ENCODE peak calls at places on chromosomes 13 and 19, in ten cellular contexts. One of them, this sample, is unnamed. For H3K27me3 and H3K9me3, the result is how much of the 10 kb centered on the place peaks cover.

GRCh38 chr13:105410602-105411001 is 1124.9 kb downstream of the EFNB2 start:
- DNase-seq in gastrocnemius medialis: no peak
- DNase-seq in tibial nerve: peak
- DNase-seq in fibroblast of lung: no peak
- DNase-seq in vagina: no peak
- DNase-seq in AG04450: no peak
- DNase-seq in BE2C: peak
- DNase-seq in stomach: peak
- DNase-seq in psoas muscle: peak
- DNase-seq in breast epithelium: peak
- DNase-seq in this sample: peak

GRCh38 chr19:7238091-7238490 is 56.1 kb downstream of the INSR start:
- DNase-seq in stomach: no peak
- DNase-seq in AG04450: no peak
- DNase-seq in gastrocnemius medialis: no peak
- DNase-seq in BE2C: no peak
- DNase-seq in vagina: no peak
- DNase-seq in psoas muscle: no peak
- DNase-seq in breast epithelium: no peak
- DNase-seq in tibial nerve: no peak
- DNase-seq in fibroblast of lung: no peak
- DNase-seq in this sample: no peak

GRCh38 chr19:1756264-1756663 is 3.0 kb downstream of the ONECUT3 start:
- DNase-seq in vagina: no peak
- DNase-seq in AG04450: no peak
- DNase-seq in BE2C: no peak
- DNase-seq in gastrocnemius medialis: no peak
- DNase-seq in psoas muscle: no peak
- DNase-seq in breast epithelium: no peak
- DNase-seq in stomach: no peak
- DNase-seq in tibial nerve: no peak
- DNase-seq in fibroblast of lung: no peak
- DNase-seq in this sample: no peak

GRCh38 chr13:93922063-93922462 is 557.4 kb downstream of the DCT start:
- DNase-seq in AG04450: no peak
- DNase-seq in vagina: no peak
- DNase-seq in psoas muscle: no peak
- DNase-seq in fibroblast of lung: no peak
- DNase-seq in breast epithelium: no peak
- DNase-seq in gastrocnemius medialis: no peak
- DNase-seq in BE2C: no peak
- DNase-seq in stomach: no peak
- DNase-seq in tibial nerve: no peak
- DNase-seq in this sample: no peak

GRCh38 chr13:23979361-23980159 is 82.3 kb upstream of the C1QTNF9B start:
- DNase-seq in gastrocnemius medialis: no peak
- DNase-seq in breast epithelium: peak
- DNase-seq in tibial nerve: peak
- DNase-seq in vagina: no peak
- DNase-seq in stomach: peak
- DNase-seq in BE2C: peak
- DNase-seq in fibroblast of lung: peak
- DNase-seq in AG04450: peak
- DNase-seq in psoas muscle: peak
- DNase-seq in this sample: peak

GRCh38 chr19:13033819-13034611 is 38.7 kb downstream of the NFIX start:
- DNase-seq in vagina: no peak
- DNase-seq in psoas muscle: peak
- DNase-seq in fibroblast of lung: peak
- DNase-seq in breast epithelium: peak
- DNase-seq in stomach: peak
- DNase-seq in gastrocnemius medialis: peak
- DNase-seq in AG04450: no peak
- DNase-seq in BE2C: peak
- DNase-seq in tibial nerve: peak
- DNase-seq in this sample: peak

GRCh38 chr19:48443262-48443661 is 2.5 kb upstream of the GRWD1 start:
- DNase-seq in gastrocnemius medialis: no peak
- DNase-seq in vagina: no peak
- DNase-seq in breast epithelium: no peak
- DNase-seq in stomach: peak
- DNase-seq in psoas muscle: no peak
- DNase-seq in fibroblast of lung: no peak
- DNase-seq in AG04450: no peak
- DNase-seq in tibial nerve: no peak
- DNase-seq in BE2C: no peak
- DNase-seq in this sample: no peak

GRCh38 chr19:49125025-49125731 is 5.8 kb downstream of the PPFIA3 start:
- DNase-seq in tibial nerve: no peak
- DNase-seq in psoas muscle: no peak
- DNase-seq in fibroblast of lung: no peak
- DNase-seq in AG04450: no peak
- DNase-seq in gastrocnemius medialis: no peak
- DNase-seq in BE2C: no peak
- DNase-seq in vagina: no peak
- DNase-seq in breast epithelium: no peak
- DNase-seq in stomach: no peak
- DNase-seq in this sample: peak

GRCh38 chr19:18282788-18283141 is 1.3 kb upstream of the JUND start:
- DNase-seq in AG04450: no peak
- DNase-seq in tibial nerve: no peak
- DNase-seq in gastrocnemius medialis: no peak
- DNase-seq in breast epithelium: no peak
- DNase-seq in psoas muscle: no peak
- DNase-seq in fibroblast of lung: no peak
- DNase-seq in vagina: no peak
- DNase-seq in BE2C: no peak
- DNase-seq in stomach: no peak
- DNase-seq in this sample: no peak

GRCh38 chr13:44303681-44304432 is 69.8 kb upstream of the SERP2 start:
- DNase-seq in vagina: peak
- DNase-seq in gastrocnemius medialis: peak
- DNase-seq in psoas muscle: peak
- DNase-seq in AG04450: no peak
- DNase-seq in breast epithelium: no peak
- DNase-seq in stomach: peak
- DNase-seq in BE2C: peak
- DNase-seq in fibroblast of lung: no peak
- DNase-seq in tibial nerve: no peak
- DNase-seq in this sample: peak

GRCh38 chr19:32646556-32646955 is 28.4 kb downstream of the ANKRD27 start:
- DNase-seq in BE2C: no peak
- DNase-seq in psoas muscle: no peak
- DNase-seq in breast epithelium: no peak
- DNase-seq in fibroblast of lung: no peak
- DNase-seq in tibial nerve: no peak
- DNase-seq in stomach: no peak
- DNase-seq in gastrocnemius medialis: no peak
- DNase-seq in AG04450: no peak
- DNase-seq in vagina: no peak
- DNase-seq in this sample: no peak

GRCh38 chr13:93004919-93005318 is 221.7 kb upstream of the GPC6 start:
- DNase-seq in gastrocnemius medialis: no peak
- DNase-seq in AG04450: no peak
- DNase-seq in psoas muscle: no peak
- DNase-seq in fibroblast of lung: peak
- DNase-seq in vagina: no peak
- DNase-seq in stomach: no peak
- DNase-seq in tibial nerve: no peak
- DNase-seq in breast epithelium: no peak
- DNase-seq in BE2C: peak
- DNase-seq in this sample: no peak

GRCh38 chr13:98274921-98275487 is 97.9 kb upstream of the RNF113B start:
- DNase-seq in BE2C: no peak
- DNase-seq in breast epithelium: no peak
- DNase-seq in vagina: no peak
- DNase-seq in psoas muscle: no peak
- DNase-seq in gastrocnemius medialis: no peak
- DNase-seq in stomach: no peak
- DNase-seq in tibial nerve: no peak
- DNase-seq in AG04450: peak
- DNase-seq in fibroblast of lung: peak
- DNase-seq in this sample: no peak

GRCh38 chr19:42419309-42419708 is 7.9 kb downstream of the LIPE start:
- DNase-seq in gastrocnemius medialis: no peak
- DNase-seq in AG04450: no peak
- DNase-seq in BE2C: no peak
- DNase-seq in stomach: no peak
- DNase-seq in vagina: no peak
- DNase-seq in psoas muscle: peak
- DNase-seq in tibial nerve: no peak
- DNase-seq in breast epithelium: no peak
- DNase-seq in fibroblast of lung: no peak
- DNase-seq in this sample: peak

GRCh38 chr19:42421101-42421500 is 6.1 kb downstream of the LIPE start:
- DNase-seq in gastrocnemius medialis: no peak
- DNase-seq in psoas muscle: no peak
- DNase-seq in vagina: no peak
- DNase-seq in stomach: no peak
- DNase-seq in BE2C: no peak
- DNase-seq in tibial nerve: no peak
- DNase-seq in fibroblast of lung: no peak
- DNase-seq in AG04450: no peak
- DNase-seq in breast epithelium: no peak
- DNase-seq in this sample: no peak

GRCh38 chr19:42422092-42422575 is 5.1 kb downstream of the LIPE start:
- DNase-seq in psoas muscle: no peak
- DNase-seq in AG04450: no peak
- DNase-seq in stomach: no peak
- DNase-seq in fibroblast of lung: no peak
- DNase-seq in vagina: no peak
- DNase-seq in breast epithelium: no peak
- DNase-seq in tibial nerve: no peak
- DNase-seq in BE2C: no peak
- DNase-seq in gastrocnemius medialis: no peak
- DNase-seq in this sample: peak

GRCh38 chr19:42421591-42422031 is 5.6 kb downstream of the LIPE start:
- DNase-seq in BE2C: no peak
- DNase-seq in tibial nerve: no peak
- DNase-seq in vagina: no peak
- DNase-seq in fibroblast of lung: no peak
- DNase-seq in breast epithelium: no peak
- DNase-seq in psoas muscle: no peak
- DNase-seq in stomach: peak
- DNase-seq in gastrocnemius medialis: no peak
- DNase-seq in AG04450: no peak
- DNase-seq in this sample: peak

DNA sequence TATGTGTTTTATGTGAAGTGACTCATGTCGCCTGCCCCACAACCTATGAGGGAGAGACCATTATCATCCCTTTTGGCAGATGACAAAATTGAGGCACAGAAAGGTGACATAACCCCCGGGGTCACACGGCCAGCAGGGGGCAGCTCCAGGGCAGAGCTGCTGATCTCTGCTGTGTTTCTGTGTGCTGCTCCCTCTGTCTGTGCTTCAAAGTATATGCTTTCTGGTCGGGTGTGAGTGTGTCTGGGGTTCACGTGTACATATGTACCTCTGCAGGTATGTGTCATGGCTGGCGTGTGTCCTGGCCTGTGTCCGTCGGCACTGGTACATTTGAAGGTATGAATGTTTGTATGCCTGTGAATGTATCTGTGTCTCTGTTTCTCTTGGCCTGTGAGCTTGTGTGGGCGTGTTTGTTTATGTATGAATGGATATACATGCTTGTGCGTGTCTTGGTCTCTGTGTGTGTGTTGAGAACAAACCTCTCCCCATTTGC is 7.1 kb downstream of the LIPE start:
- DNase-seq in gastrocnemius medialis: no peak
- DNase-seq in vagina: no peak
- DNase-seq in breast epithelium: no peak
- DNase-seq in stomach: peak
- DNase-seq in BE2C: no peak
- DNase-seq in tibial nerve: no peak
- DNase-seq in AG04450: no peak
- DNase-seq in psoas muscle: no peak
- DNase-seq in fibroblast of lung: peak
- DNase-seq in this sample: no peak
- TF ChIP-seq CTCF in gastrocnemius medialis: no peak
- TF ChIP-seq CTCF in vagina: no peak
- TF ChIP-seq CTCF in breast epithelium: peak
- TF ChIP-seq CTCF in stomach: no peak
- TF ChIP-seq CTCF in BE2C: peak
- TF ChIP-seq CTCF in tibial nerve: peak
- TF ChIP-seq CTCF in AG04450: peak
- TF ChIP-seq CTCF in psoas muscle: peak
- TF ChIP-seq CTCF in fibroblast of lung: peak
- TF ChIP-seq CTCF in this sample: peak

DNA sequence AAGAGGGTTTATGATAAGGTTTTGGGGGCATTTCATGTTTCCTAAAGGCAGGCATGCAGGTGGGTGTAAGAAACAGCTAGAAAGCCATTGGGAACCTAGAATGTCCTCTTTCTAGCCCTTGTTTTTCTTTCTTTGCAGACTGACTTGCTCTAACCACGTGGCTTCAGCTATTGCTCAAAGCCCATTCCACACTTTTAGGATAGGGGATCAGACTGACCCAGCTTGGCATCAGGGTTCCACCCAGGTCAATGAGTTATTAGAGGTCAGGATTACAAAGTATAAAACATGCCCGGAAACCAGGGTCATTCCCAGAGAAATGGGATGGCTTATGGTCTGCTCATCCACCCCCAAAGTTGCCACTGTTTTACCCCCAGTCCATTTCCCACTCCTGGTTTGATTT is 16.8 kb downstream of the PHF11 start:
- DNase-seq in vagina: no peak
- DNase-seq in BE2C: no peak
- DNase-seq in tibial nerve: no peak
- DNase-seq in fibroblast of lung: no peak
- DNase-seq in stomach: no peak
- DNase-seq in breast epithelium: no peak
- DNase-seq in gastrocnemius medialis: no peak
- DNase-seq in psoas muscle: no peak
- DNase-seq in AG04450: no peak
- DNase-seq in this sample: no peak
- H3K27me3 ChIP-seq in vagina: under half
- H3K27me3 ChIP-seq in BE2C: under half
- H3K27me3 ChIP-seq in tibial nerve: under half
- H3K27me3 ChIP-seq in fibroblast of lung: under half
- H3K27me3 ChIP-seq in stomach: under half
- H3K27me3 ChIP-seq in breast epithelium: under half
- H3K27me3 ChIP-seq in gastrocnemius medialis: under half
- H3K27me3 ChIP-seq in psoas muscle: under half
- H3K27me3 ChIP-seq in AG04450: under half
- H3K27me3 ChIP-seq in this sample: under half

GRCh38 chr19:2906631-2907195 is 6.0 kb downstream of the ZNF57 start:
- DNase-seq in AG04450: no peak
- DNase-seq in stomach: no peak
- DNase-seq in BE2C: no peak
- DNase-seq in gastrocnemius medialis: no peak
- DNase-seq in fibroblast of lung: no peak
- DNase-seq in vagina: no peak
- DNase-seq in breast epithelium: no peak
- DNase-seq in tibial nerve: no peak
- DNase-seq in psoas muscle: no peak
- DNase-seq in this sample: no peak
- H3K9me3 ChIP-seq in AG04450: under half
- H3K9me3 ChIP-seq in stomach: under half
- H3K9me3 ChIP-seq in BE2C: under half
- H3K9me3 ChIP-seq in gastrocnemius medialis: under half
- H3K9me3 ChIP-seq in fibroblast of lung: under half
- H3K9me3 ChIP-seq in vagina: under half
- H3K9me3 ChIP-seq in breast epithelium: under half
- H3K9me3 ChIP-seq in tibial nerve: under half
- H3K9me3 ChIP-seq in psoas muscle: under half
- H3K9me3 ChIP-seq in this sample: under half

GRCh38 chr19:47002106-47002766 is 17.4 kb upstream of the NPAS1 start:
- DNase-seq in vagina: no peak
- DNase-seq in fibroblast of lung: no peak
- DNase-seq in stomach: peak
- DNase-seq in psoas muscle: peak
- DNase-seq in gastrocnemius medialis: no peak
- DNase-seq in breast epithelium: no peak
- DNase-seq in tibial nerve: no peak
- DNase-seq in AG04450: no peak
- DNase-seq in BE2C: no peak
- DNase-seq in this sample: no peak
- TF ChIP-seq CTCF in vagina: no peak
- TF ChIP-seq CTCF in fibroblast of lung: no peak
- TF ChIP-seq CTCF in stomach: no peak
- TF ChIP-seq CTCF in psoas muscle: peak
- TF ChIP-seq CTCF in gastrocnemius medialis: peak
- TF ChIP-seq CTCF in breast epithelium: no peak
- TF ChIP-seq CTCF in tibial nerve: no peak
- TF ChIP-seq CTCF in AG04450: no peak
- TF ChIP-seq CTCF in BE2C: peak
- TF ChIP-seq CTCF in this sample: peak

This sample was measured in heart right ventricle.